ENCODE peak calls at places on chromosome 15, in seven cellular contexts. I is colonic mucosa, S is fibroblast of lung, V is neuronal stem cell, H is aorta, Q is AG09309, X is heart right ventricle. K is an unnamed sample.

GRCh38 chr15:63466378-63467192 is 37.8 kb upstream of the USP3 start:
- DNase-seq in I (peak), S (peak), V (peak), H (no peak), Q (no peak), X (peak), K (peak)

GRCh38 chr15:65132841-65133549 is 613 bp downstream of the PDCD7 start:
- DNase-seq in I (peak), S (peak), V (peak), H (peak), Q (no peak), X (no peak), K (no peak)

GRCh38 chr15:101044625-101045235 is 125.6 kb downstream of the LRRK1 start:
- DNase-seq in I (peak), S (no peak), V (no peak), H (no peak), Q (no peak), X (peak), K (no peak)

GRCh38 chr15:27479232-27480140 is 508.5 kb downstream of the GABRG3 start:
- DNase-seq in I (no peak), S (peak), V (no peak), H (no peak), Q (no peak), X (peak), K (no peak)

GRCh38 chr15:69590201-69590600 is 137.6 kb downstream of the RPLP1 start:
- DNase-seq in I (no peak), S (no peak), V (no peak), H (no peak), Q (no peak), X (no peak), K (no peak)

GRCh38 chr15:77001351-77001750 is 6.4 kb downstream of the PSTPIP1 start:
- DNase-seq in I (no peak), S (no peak), V (no peak), H (peak), Q (no peak), X (no peak), K (no peak)

GRCh38 chr15:42890161-42890913 is 30.2 kb downstream of the TTBK2 start:
- DNase-seq in I (no peak), S (peak), V (no peak), H (no peak), Q (no peak), X (no peak), K (peak)

GRCh38 chr15:79680721-79681120 is 216.1 kb downstream of the MTHFS start:
- DNase-seq in I (no peak), S (peak), V (peak), H (no peak), Q (peak), X (no peak), K (peak)

GRCh38 chr15:99051308-99051707 is 43.7 kb upstream of the PGPEP1L start:
- DNase-seq in I (peak), S (no peak), V (no peak), H (no peak), Q (no peak), X (no peak), K (no peak)

GRCh38 chr15:45458746-45459403 is 63.7 kb downstream of the SLC30A4 start:
- DNase-seq in I (peak), S (peak), V (peak), H (peak), Q (no peak), X (peak), K (no peak)

GRCh38 chr15:24878153-24878552 is 76.6 kb upstream of the SNRPN start:
- DNase-seq in I (no peak), S (peak), V (no peak), H (peak), Q (no peak), X (peak), K (no peak)

GRCh38 chr15:28014623-28015200 is 84.4 kb downstream of the OCA2 start:
- DNase-seq in I (peak), S (no peak), V (no peak), H (no peak), Q (no peak), X (no peak), K (no peak)

GRCh38 chr15:80247320-80247719 is 4.7 kb downstream of the CTXND1 start:
- DNase-seq in I (no peak), S (no peak), V (no peak), H (no peak), Q (no peak), X (no peak), K (no peak)

GRCh38 chr15:80526556-80527340 is 122.6 kb downstream of the ARNT2 start:
- DNase-seq in I (no peak), S (peak), V (no peak), H (peak), Q (peak), X (peak), K (no peak)

GRCh38 chr15:51288143-51289065 is 50.0 kb downstream of the CYP19A1 start:
- DNase-seq in I (peak), S (peak), V (no peak), H (no peak), Q (no peak), X (no peak), K (no peak)

GRCh38 chr15:31083394-31083790 is 18.1 kb downstream of the TRPM1 start:
- DNase-seq in I (peak), S (no peak), V (no peak), H (no peak), Q (no peak), X (no peak), K (no peak)
- H3K4me3 ChIP-seq in I (no peak), S (no peak), V (no peak), H (no peak), Q (no peak), X (no peak), K (no peak)

DNA sequence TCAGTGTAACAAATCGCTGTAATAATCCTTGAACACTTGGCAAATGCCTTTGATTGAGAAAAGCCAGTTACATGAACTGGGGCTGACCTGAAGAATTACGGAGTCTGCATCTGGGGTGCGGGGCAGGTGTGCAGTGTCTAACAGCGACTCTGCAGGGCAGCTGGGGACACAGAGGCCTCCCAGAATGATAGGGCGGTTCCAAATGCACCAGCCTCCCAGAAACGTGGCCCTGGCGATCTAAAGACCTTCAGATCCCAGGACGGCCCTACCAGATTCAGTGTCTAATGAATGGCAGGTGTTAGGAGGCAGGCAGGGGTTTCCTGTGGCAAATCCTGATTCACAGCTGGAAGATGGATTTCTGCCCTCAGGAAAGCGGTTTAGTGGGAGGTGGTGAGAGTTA is 100.6 kb upstream of the RGMA start:
- DNase-seq in I (no peak), S (no peak), V (no peak), H (no peak), Q (no peak), X (no peak), K (no peak)
- H3K4me3 ChIP-seq in I (no peak), S (no peak), V (no peak), H (no peak), Q (no peak), X (no peak), K (no peak)

GRCh38 chr15:40595773-40596172 is 1.7 kb downstream of the KNL1 start:
- DNase-seq in I (no peak), S (no peak), V (no peak), H (no peak), Q (no peak), X (no peak), K (no peak)
- H3K4me3 ChIP-seq in I (no peak), S (peak), V (peak), H (no peak), Q (peak), X (no peak), K (peak)

GRCh38 chr15:60009581-60010379 is 5.7 kb downstream of the FOXB1 start:
- DNase-seq in I (no peak), S (no peak), V (peak), H (no peak), Q (no peak), X (no peak), K (no peak)
- H3K4me3 ChIP-seq in I (no peak), S (no peak), V (no peak), H (no peak), Q (no peak), X (no peak), K (no peak)

GRCh38 chr15:66706225-66706732 is 4.2 kb downstream of the SMAD6 start:
- DNase-seq in I (no peak), S (peak), V (no peak), H (peak), Q (no peak), X (no peak), K (no peak)

GRCh38 chr15:66705277-66705927 is 3.4 kb downstream of the SMAD6 start:
- DNase-seq in I (no peak), S (no peak), V (no peak), H (no peak), Q (no peak), X (no peak), K (no peak)

GRCh38 chr15:66706840-66707239 is 4.8 kb downstream of the SMAD6 start:
- DNase-seq in I (no peak), S (no peak), V (no peak), H (no peak), Q (no peak), X (no peak), K (no peak)

GRCh38 chr15:66708389-66708788 is 6.4 kb downstream of the SMAD6 start:
- DNase-seq in I (no peak), S (no peak), V (no peak), H (no peak), Q (no peak), X (no peak), K (no peak)

GRCh38 chr15:66707310-66708160 is 5.5 kb downstream of the SMAD6 start:
- DNase-seq in I (peak), S (peak), V (peak), H (peak), Q (no peak), X (no peak), K (no peak)
- H3K4me3 ChIP-seq in I (no peak), S (peak), V (no peak), H (peak), Q (peak), X (peak), K (peak)